ENCODE peak calls at places on chromosomes 1 and 21, in four cellular contexts. U is GM06990, F is AG10803, Z is IMR-90. X is an unnamed sample.

GRCh38 chr1:197521118-197521739 is 253.2 kb downstream of the CRB1 start:
- DNase-seq in Z (peak; percentile 44), F (peak; percentile 47), U (peak; percentile 13), X (peak; percentile 54)

GRCh38 chr1:60049188-60049587 is 24.4 kb downstream of the C1orf87 start:
- DNase-seq in U (no peak), F (no peak), Z (no peak), X (no peak)

GRCh38 chr1:14598498-14599172 is at the start of gene KAZN:
- DNase-seq in Z (no peak), U (peak; percentile 54), F (no peak), X (no peak)

GRCh38 chr1:117425050-117425734 is 57.9 kb downstream of the MAN1A2 start:
- DNase-seq in U (no peak), Z (no peak), F (no peak), X (no peak)

GRCh38 chr1:51898090-51898734 is 19.7 kb upstream of the NRDC start:
- DNase-seq in U (no peak), F (peak; percentile 97), Z (peak; percentile 97), X (no peak)

GRCh38 chr1:227260433-227260832 is 57.9 kb downstream of the CDC42BPA start:
- DNase-seq in Z (no peak), F (no peak), U (no peak), X (no peak)

GRCh38 chr1:240169188-240169587 is 77.5 kb downstream of the FMN2 start:
- DNase-seq in F (peak; percentile 57), Z (peak; percentile 31), U (no peak), X (no peak)

GRCh38 chr1:147167361-147167760 is 4.9 kb downstream of the PRKAB2 start:
- DNase-seq in U (no peak), F (peak; percentile 97), Z (peak; percentile 96), X (no peak)

GRCh38 chr1:226373376-226373775 is 34.5 kb downstream of the PARP1 start:
- DNase-seq in U (no peak), Z (no peak), F (no peak), X (no peak)

GRCh38 chr1:69055223-69055622 is 512.5 kb upstream of the LRRC7 start:
- DNase-seq in F (peak; percentile 9), U (no peak), Z (peak; percentile 5), X (no peak)

GRCh38 chr1:119516680-119517079 is 9.7 kb downstream of the HSD3B1 start:
- DNase-seq in U (no peak), Z (no peak), F (no peak), X (no peak)

GRCh38 chr1:11314959-11315358 is 42.0 kb downstream of the UBIAD1 start:
- DNase-seq in F (no peak), U (no peak), Z (no peak), X (peak; percentile 27)

GRCh38 chr1:48405400-48405799 is 66.6 kb downstream of the SPATA6 start:
- DNase-seq in F (peak; percentile 29), U (no peak), Z (peak; percentile 1), X (no peak)

GRCh38 chr1:226890331-226891108 is 20.1 kb downstream of the PSEN2 start:
- DNase-seq in U (no peak), Z (no peak), F (no peak), X (no peak)

GRCh38 chr1:44676484-44677200 is 2.1 kb downstream of the ARMH1 start:
- DNase-seq in U (peak; percentile 44), Z (peak; percentile 77), F (peak; percentile 71), X (no peak)

GRCh38 chr1:177928194-177928593 is 41.7 kb downstream of the SEC16B start:
- DNase-seq in F (peak; percentile 33), Z (peak; percentile 61), U (no peak), X (no peak)

GRCh38 chr1:218322762-218323161 is 22.4 kb upstream of the TGFB2 start:
- DNase-seq in F (no peak), U (no peak), Z (no peak), X (no peak)

GRCh38 chr1:63703661-63704060 is 70.2 kb upstream of the ROR1 start:
- DNase-seq in F (no peak), U (no peak), Z (no peak), X (no peak)

GRCh38 chr1:64848136-64848535 is 103.3 kb downstream of the RAVER2 start:
- DNase-seq in U (no peak), F (no peak), Z (no peak), X (no peak)

GRCh38 chr1:41537257-41537656 is 52.8 kb upstream of the EDN2 start:
- DNase-seq in Z (no peak), F (no peak), U (no peak), X (no peak)

GRCh38 chr1:192958871-192959270 is 100.3 kb downstream of the UCHL5 start:
- DNase-seq in Z (peak; percentile 74), U (no peak), F (peak; percentile 42), X (no peak)

GRCh38 chr1:26079178-26079563 is 11.7 kb upstream of the TRIM63 start:
- DNase-seq in U (no peak), Z (no peak), F (no peak), X (no peak)
- TF ChIP-seq CTCF in U (no peak), Z (no peak), F (no peak), X (no peak)

GRCh38 chr1:25598879-25599278 is 17.7 kb upstream of the MAN1C1 start:
- DNase-seq in Z (no peak), F (no peak), U (no peak), X (no peak)

GRCh38 chr1:25594971-25595370 is 21.6 kb upstream of the MAN1C1 start:
- DNase-seq in F (no peak), U (no peak), Z (no peak), X (no peak)

DNA sequence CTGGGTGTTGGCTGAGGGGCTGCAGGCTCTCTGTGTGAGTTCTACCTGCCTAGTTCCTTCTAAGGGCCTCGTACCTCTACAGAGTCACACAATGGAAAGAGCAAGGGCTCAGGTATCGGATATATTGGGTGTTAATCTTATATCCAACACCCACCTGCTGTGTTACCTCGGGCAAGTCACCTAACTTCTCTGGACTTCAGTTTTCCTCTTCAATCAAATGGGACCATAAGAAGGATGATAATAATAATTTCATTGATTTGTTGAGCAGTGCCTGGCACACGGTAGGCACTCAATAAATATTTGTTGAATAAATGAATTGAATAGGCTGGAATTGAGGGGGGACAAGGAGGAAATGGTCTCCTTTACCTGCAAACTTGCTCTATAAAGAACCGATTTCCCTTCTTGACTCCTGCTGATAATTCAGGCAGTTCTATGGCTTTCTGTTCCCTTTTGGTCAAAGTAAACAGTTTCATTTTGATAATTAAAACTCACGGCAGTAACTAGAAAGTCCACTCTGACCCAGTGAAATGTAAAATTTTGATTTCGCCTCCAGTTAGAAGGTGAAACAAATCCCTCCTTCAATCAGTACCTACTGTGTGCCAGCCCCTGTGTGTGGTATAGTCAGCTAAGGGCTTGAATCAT is 16.5 kb upstream of the MAN1C1 start:
- DNase-seq in F (no peak), U (no peak), Z (no peak), X (no peak)
- H3K4me3 ChIP-seq in F (no peak overlapping the region), U (no peak overlapping the region), Z (no peak overlapping the region), X (no peak overlapping the region)

GRCh38 chr1:5286244-5286643 is 631.8 kb downstream of the AJAP1 start:
- DNase-seq in F (no peak), Z (no peak), U (no peak), X (no peak)
- TF ChIP-seq CTCF in F (no peak), Z (no peak), U (no peak), X (no peak)

DNA sequence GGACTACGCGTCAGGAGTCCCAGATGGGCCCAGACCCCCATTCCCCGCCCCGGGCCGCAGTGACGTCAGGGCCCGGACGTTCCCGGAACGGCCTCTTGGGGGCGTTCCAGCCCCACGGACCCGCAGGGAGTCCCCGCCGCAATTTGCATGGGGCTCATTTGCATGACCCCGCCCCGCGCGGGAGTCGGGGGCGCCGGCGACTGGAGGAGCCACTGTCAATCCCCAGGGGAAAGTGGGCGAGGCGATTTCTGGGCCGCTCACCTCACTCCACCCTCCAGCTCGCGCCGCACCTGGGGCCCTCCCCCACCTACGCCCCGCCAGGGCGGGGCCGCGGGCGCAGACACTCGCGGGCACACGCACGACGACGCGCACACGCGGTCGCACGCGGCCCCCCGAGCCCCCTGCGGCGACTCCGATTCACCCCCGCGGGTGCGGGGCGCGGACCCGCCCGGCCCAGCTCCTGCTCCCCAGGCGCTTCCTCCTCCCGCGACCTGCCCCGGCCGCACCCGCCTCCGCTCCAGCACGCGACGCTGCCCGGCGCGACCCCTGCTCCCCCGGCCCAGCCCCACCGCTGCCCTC is 13.2 kb downstream of the AGRN start:
- DNase-seq in Z (peak; percentile 63), U (peak; percentile 95), F (peak; percentile 35), X (no peak)
- H3K4me3 ChIP-seq in Z (no peak overlapping the region), U (peak overlapping the region; percentile 44), F (no peak overlapping the region), X (peak overlapping the region; percentile 29)

GRCh38 chr21:45288441-45288841 is 746 bp upstream of the POFUT2 start:
- DNase-seq in U (no peak), F (no peak), Z (no peak), X (no peak)

GRCh38 chr21:45289134-45289533 is 1.4 kb upstream of the POFUT2 start:
- DNase-seq in U (no peak), F (no peak), Z (no peak), X (no peak)

GRCh38 chr21:45291613-45292398 is 4.1 kb upstream of the POFUT2 start:
- DNase-seq in Z (no peak), U (no peak), F (no peak), X (peak; percentile 14)

GRCh38 chr21:45290948-45291612 is 3.4 kb upstream of the POFUT2 start:
- DNase-seq in F (peak; percentile 64), Z (peak; percentile 58), U (no peak), X (no peak)

DNA sequence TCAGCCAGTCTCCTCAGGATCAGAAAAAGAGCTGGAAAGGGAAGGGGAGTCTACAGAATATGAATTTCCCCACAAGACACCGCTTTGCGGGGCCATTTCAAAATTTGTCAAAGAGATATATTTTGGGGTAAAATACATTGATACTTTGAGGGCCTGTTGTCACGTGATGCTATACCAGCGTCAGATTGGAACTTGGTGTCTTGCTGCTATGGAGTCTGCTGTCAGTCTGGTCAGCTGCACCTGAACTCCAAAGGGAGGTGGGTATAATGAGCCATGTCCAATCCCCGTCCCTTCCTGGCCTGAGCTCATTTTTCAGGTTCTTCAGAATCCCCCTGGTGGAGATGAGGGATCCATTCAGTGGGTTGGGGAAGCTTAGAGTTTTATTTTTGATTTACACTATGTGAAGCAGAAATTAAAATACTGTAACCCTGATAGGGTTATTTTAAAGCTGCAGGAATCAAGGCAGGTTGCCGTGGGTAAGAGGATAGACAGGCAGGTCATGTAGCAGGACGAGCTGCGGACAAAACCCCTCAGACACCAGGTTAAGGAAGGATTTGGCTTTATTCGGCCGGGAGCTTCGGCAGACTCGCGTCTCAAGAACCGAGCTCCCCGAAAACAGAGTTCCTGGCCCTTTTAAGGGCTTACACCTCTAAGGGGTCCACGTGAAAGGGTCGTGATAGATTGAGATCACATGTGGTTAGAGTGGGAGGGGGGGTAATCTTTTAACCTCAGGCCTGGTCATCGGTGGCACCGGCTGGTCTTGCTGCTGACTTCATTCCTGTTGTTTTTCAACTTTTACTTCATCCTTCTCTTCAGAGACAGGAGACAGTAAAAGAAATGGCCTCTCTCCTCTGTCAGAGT is 2.2 kb upstream of the POFUT2 start:
- DNase-seq in U (no peak), F (peak; percentile 11), Z (peak; percentile 48), X (peak; percentile 10)
- TF ChIP-seq CTCF in U (no peak), F (peak; percentile 41), Z (peak; percentile 44), X (no peak)

GRCh38 chr1:211127166-211127565 is 6.8 kb downstream of the KCNH1 start:
- DNase-seq in U (no peak), Z (no peak), F (peak; percentile 6), X (no peak)
- H3K4me3 ChIP-seq in U (no peak overlapping the region), Z (no peak overlapping the region), F (no peak overlapping the region), X (no peak overlapping the region)

GRCh38 chr1:221001167-221001566 is 121.9 kb downstream of the HLX start:
- DNase-seq in Z (no peak), U (no peak), F (no peak), X (no peak)
- TF ChIP-seq CTCF in Z (no peak), U (no peak), F (no peak), X (no peak)